ENCODE peak calls at places on chromosome 19, in five cellular contexts. G is GM23338, P is K562, E is breast epithelium, L is upper lobe of left lung. Q is an unnamed sample.

GRCh38 chr19:1970806-1971502 is 30.0 kb downstream of the CSNK1G2 start:
- DNase-seq in G (no peak), P (no peak), L (no peak), E (no peak), Q (no peak)

GRCh38 chr19:40139533-40140287 is 49.0 kb upstream of the ZNF780A start:
- DNase-seq in G (peak; percentile 78), L (no peak), E (no peak), P (peak; percentile 35), Q (peak; percentile 19)

GRCh38 chr19:17357724-17358123 is 19.4 kb downstream of the PLVAP start:
- DNase-seq in E (no peak), P (no peak), L (peak; percentile 73), G (no peak), Q (no peak)

GRCh38 chr19:58033741-58034475 is at the start of gene ZSCAN1:
- DNase-seq in G (peak; percentile 98), L (peak; percentile 48), P (no peak), E (peak; percentile 93), Q (peak; percentile 89)

GRCh38 chr19:2064788-2065524 is 13.9 kb upstream of the MKNK2 start:
- DNase-seq in E (peak; percentile 59), P (no peak), L (peak; percentile 35), G (no peak), Q (no peak)

GRCh38 chr19:42333018-42333417 is 7.6 kb downstream of the MEGF8 start:
- DNase-seq in E (no peak), P (no peak), G (no peak), L (no peak), Q (no peak)

GRCh38 chr19:18469245-18470107 is 31.5 kb upstream of the ISYNA1 start:
- DNase-seq in L (peak; percentile 63), P (peak; percentile 80), E (no peak), G (peak; percentile 89), Q (no peak)

GRCh38 chr19:43526884-43527859 is at the start of gene ETHE1:
- DNase-seq in G (peak; percentile 89), E (peak; percentile 63), P (peak; percentile 90), L (peak; percentile 91), Q (peak; percentile 66)

GRCh38 chr19:18023596-18024212 is 15.7 kb downstream of the ARRDC2 start:
- DNase-seq in G (no peak), E (peak; percentile 78), L (peak; percentile 91), P (peak; percentile 51), Q (no peak)

GRCh38 chr19:44570984-44571684 is 41.7 kb upstream of the CEACAM20 start:
- DNase-seq in E (peak; percentile 50), L (peak; percentile 71), G (peak; percentile 93), P (peak; percentile 68), Q (peak; percentile 48)

GRCh38 chr19:2767688-2768087 is 15.4 kb downstream of the SGTA start:
- DNase-seq in G (no peak), P (no peak), L (no peak), E (no peak), Q (no peak)

GRCh38 chr19:48487944-48488343 is 18.8 kb downstream of the CYTH2 start:
- DNase-seq in G (no peak), L (peak; percentile 84), E (peak; percentile 95), P (no peak), Q (peak; percentile 90)

GRCh38 chr19:35118268-35119026 is 2.8 kb downstream of the FXYD3 start:
- DNase-seq in P (no peak), E (no peak), G (no peak), L (peak; percentile 88), Q (no peak)

GRCh38 chr19:52935434-52935833 is 12.2 kb upstream of the ZNF888 start:
- DNase-seq in L (no peak), P (no peak), E (no peak), G (no peak), Q (no peak)

GRCh38 chr19:7328647-7329046 is 20.1 kb upstream of the ARHGEF18 start:
- DNase-seq in P (no peak), L (no peak), E (no peak), G (no peak), Q (no peak)

GRCh38 chr19:8466018-8466417 is 21.2 kb downstream of the HNRNPM start:
- DNase-seq in G (no peak), L (no peak), E (no peak), P (no peak), Q (no peak)

GRCh38 chr19:44602071-44602470 is 11.3 kb upstream of the IGSF23 start:
- DNase-seq in L (peak; percentile 39), P (no peak), E (no peak), G (no peak), Q (peak; percentile 6)

GRCh38 chr19:34276614-34277013 is 22.3 kb downstream of the GARRE1 start:
- DNase-seq in G (no peak), E (no peak), P (no peak), L (no peak), Q (no peak)

GRCh38 chr19:16112778-16113177 is 1.1 kb downstream of the RAB8A start:
- DNase-seq in L (no peak), E (no peak), G (no peak), P (peak; percentile 48), Q (no peak)

GRCh38 chr19:16115309-16116039 is 3.8 kb downstream of the RAB8A start:
- DNase-seq in P (no peak), L (no peak), E (no peak), G (no peak), Q (no peak)

GRCh38 chr19:16111909-16112752 is 442 bp downstream of the RAB8A start:
- DNase-seq in G (no peak), L (no peak), E (no peak), P (no peak), Q (no peak)

GRCh38 chr19:16116067-16116466 is 4.4 kb downstream of the RAB8A start:
- DNase-seq in L (no peak), G (no peak), P (no peak), E (no peak), Q (no peak)

DNA sequence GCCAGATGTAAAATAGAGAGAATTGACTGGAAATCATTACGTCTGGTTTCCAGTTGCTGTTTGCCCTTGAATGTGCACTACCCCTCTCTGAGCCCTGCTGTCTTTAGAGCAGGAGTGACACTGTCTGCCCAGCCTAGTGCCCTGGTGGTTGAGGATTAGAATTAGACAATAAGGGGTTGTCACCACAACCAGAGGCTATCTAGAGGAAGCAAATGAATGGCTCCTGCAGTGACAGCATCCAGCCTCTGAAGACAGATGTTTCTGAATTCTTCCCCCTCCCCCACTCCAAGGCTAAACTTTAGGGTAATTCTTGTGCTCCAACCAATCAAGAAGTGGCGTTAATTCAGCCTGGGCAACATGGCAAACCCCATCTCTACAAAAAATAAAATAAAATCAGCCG is 2.0 kb downstream of the RAB8A start:
- DNase-seq in E (no peak), L (no peak), P (no peak), G (no peak), Q (no peak)
- H3K4me3 ChIP-seq in E (no peak overlapping the region), L (no peak overlapping the region), P (no peak overlapping the region), G (no peak overlapping the region), Q (no peak overlapping the region)

DNA sequence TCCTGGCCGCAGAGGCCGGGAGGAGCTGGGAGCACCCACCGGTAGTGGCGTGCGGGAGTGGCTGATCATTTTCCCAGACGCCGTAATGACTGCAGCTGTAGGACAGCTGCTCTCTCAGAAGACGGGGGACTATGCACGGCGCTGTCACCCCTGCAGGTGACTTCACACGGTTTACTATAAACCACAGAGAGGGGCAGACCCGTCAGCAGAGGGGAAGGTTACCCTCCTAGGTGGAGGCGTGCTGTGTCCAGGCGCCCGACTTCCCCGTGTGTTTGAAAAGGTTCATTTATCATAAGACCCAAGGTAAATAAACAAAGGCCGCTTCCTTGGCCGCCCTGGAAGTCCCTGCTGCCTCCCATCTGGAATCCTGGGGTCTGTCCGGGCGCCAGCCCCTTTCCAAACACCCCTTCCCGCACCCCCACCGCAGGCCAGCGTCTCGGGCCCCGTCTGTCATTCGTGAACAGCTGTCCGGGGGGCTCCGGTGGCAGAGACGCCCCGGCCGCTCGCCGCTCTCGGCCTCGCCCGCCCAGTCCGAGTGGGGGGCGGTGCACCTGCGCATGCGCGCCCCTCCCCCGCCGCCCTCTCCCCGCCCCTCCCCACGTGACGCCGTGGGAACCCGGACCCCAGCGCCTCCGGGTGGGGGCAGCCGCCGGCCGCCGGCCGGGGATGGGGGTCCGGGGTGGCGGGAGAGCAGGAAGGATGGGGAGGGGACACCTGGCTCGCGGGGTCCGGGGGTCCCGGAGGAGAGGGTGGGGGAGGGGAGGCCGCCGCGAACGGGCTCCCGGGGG is 915 bp downstream of the SHC2 start:
- DNase-seq in L (peak; percentile 45), P (peak; percentile 95), E (peak; percentile 38), G (peak; percentile 60), Q (peak; percentile 55)
- TF ChIP-seq POLR2AphosphoS5 in L (no peak), P (no peak), E (peak; percentile 8), G (peak; percentile 27), Q (peak; percentile 39)

GRCh38 chr19:46299004-46299509 is 2.2 kb downstream of the HIF3A start:
- DNase-seq in L (peak; percentile 95), E (peak; percentile 91), P (no peak), G (no peak), Q (peak; percentile 96)
- H3K4me3 ChIP-seq in L (peak overlapping the region; percentile 26), E (peak overlapping the region; percentile 55), P (no peak overlapping the region), G (peak overlapping the region; percentile 91), Q (peak overlapping the region; percentile 25)

GRCh38 chr19:10430505-10431253 is 10.3 kb downstream of the PDE4A start:
- DNase-seq in L (peak; percentile 66), E (no peak), G (peak; percentile 41), P (peak; percentile 88), Q (peak; percentile 48)

GRCh38 chr19:10432736-10433130 is 12.4 kb downstream of the PDE4A start:
- DNase-seq in L (no peak), P (no peak), G (peak; percentile 27), E (no peak), Q (no peak)

GRCh38 chr19:10431254-10431942 is 11.1 kb downstream of the PDE4A start:
- DNase-seq in E (no peak), P (peak; percentile 50), L (peak; percentile 58), G (peak; percentile 49), Q (no peak)

GRCh38 chr19:10433131-10433536 is 12.8 kb downstream of the PDE4A start:
- DNase-seq in G (no peak), L (no peak), E (no peak), P (no peak), Q (no peak)

GRCh38 chr19:10431943-10432735 is 11.8 kb downstream of the PDE4A start:
- DNase-seq in E (no peak), P (peak; percentile 87), L (peak; percentile 79), G (peak; percentile 60), Q (peak; percentile 41)
- TF ChIP-seq POLR2AphosphoS5 in E (no peak), P (peak; percentile 45), L (peak; percentile 56), G (no peak), Q (no peak)

GRCh38 chr19:49515767-49516166 is 3.3 kb downstream of the FCGRT start:
- DNase-seq in P (no peak), G (no peak), L (peak; percentile 72), E (no peak), Q (no peak)

GRCh38 chr19:49518033-49518432 is 5.6 kb downstream of the FCGRT start:
- DNase-seq in P (no peak), L (no peak), E (no peak), G (no peak), Q (no peak)

GRCh38 chr19:49514151-49514550 is 1.7 kb downstream of the FCGRT start:
- DNase-seq in L (no peak), E (no peak), G (no peak), P (no peak), Q (no peak)

GRCh38 chr19:49512970-49513745 is 697 bp downstream of the FCGRT start:
- DNase-seq in P (peak; percentile 77), L (peak; percentile 59), G (peak; percentile 88), E (no peak), Q (no peak)

DNA sequence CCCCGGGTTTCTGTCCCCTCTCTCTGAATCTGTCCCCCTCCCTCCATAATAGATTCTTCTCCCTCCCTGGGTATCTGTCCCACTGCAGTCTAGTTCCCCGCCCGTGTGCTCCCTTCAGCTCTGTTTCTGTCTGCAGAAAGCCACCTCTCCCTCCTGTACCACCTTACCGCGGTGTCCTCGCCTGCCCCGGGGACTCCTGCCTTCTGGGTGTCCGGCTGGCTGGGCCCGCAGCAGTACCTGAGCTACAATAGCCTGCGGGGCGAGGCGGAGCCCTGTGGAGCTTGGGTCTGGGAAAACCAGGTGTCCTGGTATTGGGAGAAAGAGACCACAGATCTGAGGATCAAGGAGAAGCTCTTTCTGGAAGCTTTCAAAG is 1.3 kb downstream of the FCGRT start:
- DNase-seq in P (no peak), G (no peak), L (no peak), E (no peak), Q (no peak)
- H3K4me3 ChIP-seq in P (no peak overlapping the region), G (peak overlapping the region; percentile 79), L (no peak overlapping the region), E (peak overlapping the region; percentile 98), Q (peak overlapping the region; percentile 71)

Q was measured in prostate gland.